ENCODE peak calls at places on chromosome 1, in eight cellular contexts. L is kidney epithelial cell; W is heart left ventricle; M is IMR-90; N is brain microvascular endothelial cell; U is SK-N-SH; T is psoas muscle; Z is CD8-positive, alpha-beta T cell. O is an unnamed sample. For H3K27me3, the result is how much of the 10 kb centered on the place peaks cover.

GRCh38 chr1:51622455-51622913 is 5.6 kb downstream of the OSBPL9 start:
- DNase-seq in L (peak), W (peak), M (peak), N (peak), U (no peak), T (peak), Z (no peak), O (no peak)

GRCh38 chr1:201582977-201583376 is 44.0 kb downstream of the NAV1 start:
- DNase-seq in L (no peak), W (no peak), M (no peak), N (no peak), U (no peak), T (no peak), Z (no peak), O (no peak)

GRCh38 chr1:6495041-6495441 is 3.6 kb upstream of the PLEKHG5 start:
- DNase-seq in L (no peak), W (no peak), M (no peak), N (no peak), U (peak), T (no peak), Z (peak), O (no peak)

GRCh38 chr1:53120659-53121058 is 21.8 kb downstream of the SLC1A7 start:
- DNase-seq in L (no peak), W (no peak), M (no peak), N (no peak), U (no peak), T (no peak), Z (no peak), O (no peak)

GRCh38 chr1:54716299-54717047 is 812 bp downstream of the TTC4 start:
- DNase-seq in L (peak), W (no peak), M (peak), N (peak), U (no peak), T (no peak), Z (no peak), O (peak)

GRCh38 chr1:210001751-210002150 is 63.7 kb downstream of the SYT14 start:
- DNase-seq in L (no peak), W (no peak), M (no peak), N (peak), U (peak), T (no peak), Z (no peak), O (no peak)

GRCh38 chr1:10599194-10599861 is 124.6 kb downstream of the PEX14 start:
- DNase-seq in L (peak), W (no peak), M (peak), N (peak), U (no peak), T (no peak), Z (no peak), O (peak)

GRCh38 chr1:44655609-44656008 is 18.7 kb downstream of the TMEM53 start:
- DNase-seq in L (no peak), W (no peak), M (no peak), N (no peak), U (peak), T (no peak), Z (no peak), O (no peak)

GRCh38 chr1:57512386-57512785 is 88.5 kb upstream of the DAB1 start:
- DNase-seq in L (no peak), W (no peak), M (no peak), N (no peak), U (no peak), T (no peak), Z (no peak), O (no peak)

GRCh38 chr1:85623061-85623471 is 42.5 kb downstream of the CCN1 start:
- DNase-seq in L (no peak), W (no peak), M (peak), N (peak), U (no peak), T (no peak), Z (no peak), O (peak)

GRCh38 chr1:60848583-60849188 is 233.7 kb upstream of the NFIA start:
- DNase-seq in L (no peak), W (no peak), M (peak), N (peak), U (no peak), T (no peak), Z (no peak), O (peak)

GRCh38 chr1:151485685-151486255 is 25.4 kb upstream of the CGN start:
- DNase-seq in L (no peak), W (no peak), M (peak), N (peak), U (no peak), T (no peak), Z (no peak), O (no peak)

GRCh38 chr1:91604632-91605031 is 104.0 kb downstream of the CDC7 start:
- DNase-seq in L (no peak), W (peak), M (peak), N (peak), U (no peak), T (no peak), Z (no peak), O (no peak)

GRCh38 chr1:177077734-177078489 is 86.6 kb downstream of the ASTN1 start:
- DNase-seq in L (peak), W (no peak), M (no peak), N (no peak), U (no peak), T (no peak), Z (no peak), O (peak)

GRCh38 chr1:89311757-89312156 is 39.1 kb upstream of the GBP5 start:
- DNase-seq in L (peak), W (peak), M (no peak), N (no peak), U (no peak), T (no peak), Z (no peak), O (no peak)

GRCh38 chr1:161998811-161999210 is 24.9 kb downstream of the OLFML2B start:
- DNase-seq in L (no peak), W (no peak), M (no peak), N (peak), U (no peak), T (no peak), Z (no peak), O (no peak)

GRCh38 chr1:16070640-16071355 is 2.7 kb downstream of the FAM131C start:
- DNase-seq in L (no peak), W (no peak), M (no peak), N (no peak), U (no peak), T (no peak), Z (no peak), O (no peak)

GRCh38 chr1:147717706-147718097 is 42.7 kb downstream of the GJA5 start:
- DNase-seq in L (no peak), W (peak), M (no peak), N (no peak), U (no peak), T (no peak), Z (no peak), O (no peak)

GRCh38 chr1:203153989-203154821 is 21.4 kb downstream of the MYBPH start:
- DNase-seq in L (no peak), W (no peak), M (peak), N (peak), U (peak), T (no peak), Z (no peak), O (no peak)

GRCh38 chr1:226628624-226629155 is 80.1 kb downstream of the STUM start:
- DNase-seq in L (no peak), W (no peak), M (no peak), N (no peak), U (no peak), T (no peak), Z (no peak), O (no peak)

GRCh38 chr1:1204425-1204920 is 1.9 kb downstream of the TNFRSF18 start:
- DNase-seq in L (no peak), W (no peak), M (no peak), N (no peak), U (peak), T (no peak), Z (peak), O (no peak)

GRCh38 chr1:1205769-1206375 is 520 bp downstream of the TNFRSF18 start:
- DNase-seq in L (no peak), W (peak), M (no peak), N (no peak), U (peak), T (peak), Z (peak), O (no peak)

GRCh38 chr1:1203561-1204424 is 2.6 kb downstream of the TNFRSF18 start:
- DNase-seq in L (no peak), W (peak), M (no peak), N (no peak), U (peak), T (peak), Z (no peak), O (no peak)

GRCh38 chr1:1206376-1207253 is at the start of gene TNFRSF18:
- DNase-seq in L (no peak), W (peak), M (no peak), N (no peak), U (peak), T (peak), Z (peak), O (no peak)

DNA sequence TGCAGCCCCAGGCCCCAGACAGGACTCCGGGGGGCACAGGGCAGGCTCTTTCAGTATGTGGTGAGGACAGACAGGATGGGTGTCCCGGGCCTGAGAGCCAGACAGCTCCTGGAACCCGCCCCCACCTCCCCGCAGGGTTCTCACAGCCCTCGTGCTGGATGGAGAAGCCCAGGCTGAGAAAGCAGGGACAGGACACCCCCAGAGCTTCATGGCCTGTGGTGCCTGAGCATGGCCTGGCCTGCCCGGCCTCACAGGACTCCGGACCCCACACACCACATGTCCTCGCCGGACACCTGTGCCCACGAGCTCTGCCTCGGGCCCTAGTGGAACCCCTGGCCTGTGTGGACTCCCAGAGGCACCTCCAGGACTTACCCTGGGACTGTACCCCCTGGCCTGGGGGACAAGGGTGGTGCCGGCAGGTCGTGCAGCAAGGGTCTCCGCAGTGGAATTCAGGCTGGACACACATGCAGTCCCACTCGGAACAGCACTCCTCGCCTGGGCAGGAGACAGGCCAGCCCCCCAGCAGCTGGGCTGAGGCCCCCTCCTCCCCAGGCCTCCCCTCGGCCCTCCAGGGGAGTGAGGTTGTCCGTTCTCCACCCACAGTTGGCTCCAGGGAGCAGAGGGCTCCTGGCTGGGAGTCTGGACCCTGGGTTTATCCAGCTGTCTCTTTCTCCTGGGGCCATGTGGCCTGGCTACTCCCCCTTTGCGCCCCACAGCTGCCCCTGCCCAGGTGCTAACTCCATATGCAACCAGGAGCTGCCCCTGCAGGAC is 1.2 kb downstream of the TNFRSF18 start:
- DNase-seq in L (no peak), W (peak), M (no peak), N (no peak), U (peak), T (peak), Z (peak), O (no peak)
- H3K27me3 ChIP-seq in L (under half), W (under half), M (under half), N (under half), U (under half), T (half or more), Z (under half), O (under half)

GRCh38 chr1:30342535-30343141 is 380.7 kb downstream of the MATN1 start:
- DNase-seq in L (no peak), W (no peak), M (no peak), N (no peak), U (no peak), T (no peak), Z (no peak), O (no peak)
- TF ChIP-seq CTCF in L (no peak), W (no peak), M (no peak), N (no peak), U (no peak), T (no peak), Z (no peak), O (no peak)

GRCh38 chr1:99003911-99004269 is 771 bp downstream of the PLPPR5 start:
- DNase-seq in L (no peak), W (no peak), M (no peak), N (no peak), U (peak), T (peak), Z (no peak), O (no peak)

GRCh38 chr1:99007366-99007765 is 2.7 kb upstream of the PLPPR5 start:
- DNase-seq in L (no peak), W (no peak), M (no peak), N (no peak), U (no peak), T (no peak), Z (no peak), O (no peak)

GRCh38 chr1:99004270-99005141 is at the start of gene PLPPR5:
- DNase-seq in L (no peak), W (peak), M (peak), N (peak), U (peak), T (peak), Z (peak), O (no peak)

GRCh38 chr1:99005537-99005942 is 879 bp upstream of the PLPPR5 start:
- DNase-seq in L (no peak), W (no peak), M (no peak), N (peak), U (peak), T (no peak), Z (no peak), O (no peak)

DNA sequence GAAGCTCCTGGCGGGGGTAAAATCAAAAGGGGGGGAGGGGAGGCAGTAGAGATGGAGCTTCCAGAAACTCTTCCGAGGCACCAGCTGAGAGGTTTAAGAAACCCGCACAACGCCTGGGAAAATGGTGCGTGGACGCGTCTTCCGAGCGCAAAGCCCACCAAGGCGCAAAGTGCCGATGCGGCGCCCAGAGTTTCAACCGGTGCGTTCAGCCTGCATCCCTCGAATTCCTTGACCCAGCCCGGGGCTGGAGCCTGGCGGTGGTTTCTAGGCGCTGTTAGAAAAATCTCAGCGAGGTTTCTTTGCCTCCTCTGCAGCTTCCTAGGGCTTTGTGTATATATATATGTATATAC is 456 bp upstream of the PLPPR5 start:
- DNase-seq in L (no peak), W (no peak), M (no peak), N (peak), U (no peak), T (no peak), Z (no peak), O (no peak)
- H3K4me3 ChIP-seq in L (peak), W (peak), M (peak), N (peak), U (peak), T (peak), Z (peak), O (peak)

GRCh38 chr1:46483597-46483996 is 6.0 kb upstream of the DMBX1 start:
- DNase-seq in L (no peak), W (no peak), M (no peak), N (no peak), U (no peak), T (no peak), Z (no peak), O (no peak)
- H3K27me3 ChIP-seq in L (half or more), W (half or more), M (half or more), N (half or more), U (under half), T (half or more), Z (under half), O (half or more)

GRCh38 chr1:154742586-154742985 is 127.5 kb downstream of the KCNN3 start:
- DNase-seq in L (no peak), W (no peak), M (no peak), N (no peak), U (no peak), T (no peak), Z (no peak), O (no peak)

GRCh38 chr1:154743536-154744036 is 126.5 kb downstream of the KCNN3 start:
- DNase-seq in L (no peak), W (no peak), M (no peak), N (no peak), U (no peak), T (no peak), Z (no peak), O (no peak)

GRCh38 chr1:154741327-154741726 is 128.8 kb downstream of the KCNN3 start:
- DNase-seq in L (no peak), W (no peak), M (peak), N (peak), U (no peak), T (no peak), Z (no peak), O (no peak)

GRCh38 chr1:154739654-154740053 is 130.4 kb downstream of the KCNN3 start:
- DNase-seq in L (no peak), W (no peak), M (no peak), N (no peak), U (no peak), T (no peak), Z (no peak), O (no peak)

GRCh38 chr1:154741747-154742495 is 128.2 kb downstream of the KCNN3 start:
- DNase-seq in L (no peak), W (no peak), M (no peak), N (no peak), U (no peak), T (no peak), Z (no peak), O (no peak)
- TF ChIP-seq CTCF in L (no peak), W (no peak), M (no peak), N (peak), U (no peak), T (peak), Z (no peak), O (no peak)

GRCh38 chr1:247376659-247377058 is 39.3 kb upstream of the NLRP3 start:
- DNase-seq in L (no peak), W (no peak), M (no peak), N (no peak), U (no peak), T (no peak), Z (no peak), O (no peak)

GRCh38 chr1:247371801-247372259 is 40.2 kb upstream of the ZNF496 start:
- DNase-seq in L (no peak), W (no peak), M (no peak), N (no peak), U (no peak), T (no peak), Z (no peak), O (no peak)

GRCh38 chr1:247375747-247376146 is 40.2 kb upstream of the NLRP3 start:
- DNase-seq in L (no peak), W (no peak), M (no peak), N (no peak), U (no peak), T (no peak), Z (no peak), O (no peak)

GRCh38 chr1:247370786-247371732 is 39.4 kb upstream of the ZNF496 start:
- DNase-seq in L (no peak), W (peak), M (peak), N (peak), U (no peak), T (no peak), Z (no peak), O (no peak)

DNA sequence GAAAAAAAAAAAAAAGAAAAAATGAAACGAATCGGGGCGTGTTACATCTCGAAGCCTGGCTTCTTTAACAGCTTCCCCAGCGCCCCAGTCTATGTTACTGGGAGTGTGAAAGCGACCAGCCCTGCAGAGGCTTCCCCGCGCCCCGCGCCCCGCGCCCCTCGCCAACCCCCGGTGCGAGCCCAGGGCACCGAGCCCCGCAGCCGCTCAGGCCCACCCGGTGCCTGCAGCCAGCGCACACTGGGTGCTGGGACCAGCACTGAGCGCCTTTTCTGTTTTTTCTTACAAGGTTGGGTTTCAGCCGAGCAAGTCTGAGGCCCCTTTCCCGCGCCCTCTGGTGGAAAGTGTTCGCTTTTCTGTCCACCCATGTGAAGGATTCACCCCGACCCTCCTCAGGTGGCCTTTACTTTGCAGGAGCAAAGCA is 42.1 kb upstream of the ZNF496 start:
- DNase-seq in L (no peak), W (peak), M (peak), N (peak), U (peak), T (peak), Z (peak), O (no peak)
- H3K4me3 ChIP-seq in L (no peak), W (no peak), M (no peak), N (no peak), U (no peak), T (peak), Z (peak), O (peak)

GRCh38 chr1:183039330-183039729 is 16.1 kb downstream of the LAMC1 start:
- DNase-seq in L (no peak), W (no peak), M (no peak), N (no peak), U (peak), T (no peak), Z (no peak), O (no peak)

GRCh38 chr1:183040600-183040999 is 17.4 kb downstream of the LAMC1 start:
- DNase-seq in L (no peak), W (no peak), M (no peak), N (peak), U (peak), T (no peak), Z (no peak), O (no peak)

GRCh38 chr1:183038333-183038876 is 15.2 kb downstream of the LAMC1 start:
- DNase-seq in L (no peak), W (no peak), M (no peak), N (no peak), U (no peak), T (no peak), Z (no peak), O (no peak)

GRCh38 chr1:183038913-183039312 is 15.7 kb downstream of the LAMC1 start:
- DNase-seq in L (no peak), W (no peak), M (no peak), N (no peak), U (no peak), T (no peak), Z (no peak), O (no peak)

DNA sequence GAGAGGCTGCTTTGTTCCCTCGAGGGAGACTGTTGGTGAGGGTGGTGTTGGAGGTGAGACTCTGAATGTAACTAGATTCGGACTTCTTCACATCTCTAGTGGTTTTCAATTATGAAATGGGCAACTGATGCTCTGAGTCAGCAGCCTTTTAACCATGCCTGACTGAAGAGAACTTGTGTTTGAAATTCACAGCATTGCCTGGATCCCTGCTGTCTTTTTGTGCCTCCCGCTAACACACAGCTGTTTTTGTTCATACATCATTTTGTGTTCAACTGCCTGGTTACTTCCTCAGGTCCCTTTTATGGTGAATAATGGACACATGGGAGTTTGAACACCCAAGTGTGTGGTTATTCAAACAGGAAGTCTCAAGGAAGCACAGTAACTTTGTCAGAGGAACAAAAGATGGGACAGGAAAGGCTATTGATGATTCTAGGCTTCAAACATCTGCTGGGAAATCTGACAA is 16.8 kb downstream of the LAMC1 start:
- DNase-seq in L (peak), W (no peak), M (peak), N (peak), U (no peak), T (no peak), Z (no peak), O (peak)
- H3K27me3 ChIP-seq in L (under half), W (under half), M (under half), N (under half), U (under half), T (under half), Z (under half), O (under half)